ENCODE peak calls at places on chromosomes 7 and 10, in ten cellular contexts. O is body of pancreas; G is progenitor cell of endocrine pancreas; M is cardiac fibroblast; F is prostate gland; D is pancreas; R is lung; H is heart left ventricle; S is CD4-positive, alpha-beta T cell; J is AG04450. P is an unnamed sample.

GRCh38 chr7:149707448-149707886 is 65.9 kb downstream of the ZNF467 start:
- DNase-seq in O (no peak), G (no peak), M (peak), F (no peak), D (no peak), R (no peak), H (no peak), S (no peak), J (no peak), P (no peak)

GRCh38 chr7:35498416-35498815 is 196.5 kb downstream of the HERPUD2 start:
- DNase-seq in O (no peak), G (no peak), M (no peak), F (no peak), D (no peak), R (no peak), H (no peak), S (no peak), J (no peak), P (no peak)

GRCh38 chr7:153943428-153944370 is 108.5 kb upstream of the DPP6 start:
- DNase-seq in O (no peak), G (no peak), M (no peak), F (no peak), D (no peak), R (no peak), H (no peak), S (no peak), J (no peak), P (no peak)

GRCh38 chr7:130180571-130180971 is 24.6 kb downstream of the TMEM209 start:
- DNase-seq in O (no peak), G (no peak), M (peak), F (no peak), D (no peak), R (no peak), H (no peak), S (no peak), J (no peak), P (no peak)

GRCh38 chr7:41640487-41640886 is 62.4 kb downstream of the INHBA start:
- DNase-seq in O (no peak), G (no peak), M (no peak), F (no peak), D (no peak), R (no peak), H (no peak), S (no peak), J (no peak), P (no peak)

GRCh38 chr7:138023618-138024333 is 21.9 kb upstream of the CREB3L2 start:
- DNase-seq in O (no peak), G (no peak), M (no peak), F (no peak), D (no peak), R (no peak), H (no peak), S (no peak), J (no peak), P (peak)

GRCh38 chr10:13256627-13257026 is 22.5 kb upstream of the UCMA start:
- DNase-seq in O (no peak), G (no peak), M (no peak), F (no peak), D (no peak), R (no peak), H (no peak), S (no peak), J (no peak), P (no peak)

GRCh38 chr10:7541137-7542087 is 125.4 kb downstream of the ITIH5 start:
- DNase-seq in O (peak), G (peak), M (no peak), F (no peak), D (peak), R (peak), H (peak), S (no peak), J (no peak), P (no peak)

GRCh38 chr10:22447068-22447467 is 101.8 kb downstream of the SPAG6 start:
- DNase-seq in O (no peak), G (no peak), M (no peak), F (no peak), D (no peak), R (no peak), H (no peak), S (no peak), J (no peak), P (no peak)

GRCh38 chr10:13396369-13396768 is 48.3 kb upstream of the SEPHS1 start:
- DNase-seq in O (no peak), G (no peak), M (no peak), F (no peak), D (no peak), R (no peak), H (no peak), S (no peak), J (no peak), P (no peak)

GRCh38 chr7:157658851-157659412 is 322.1 kb downstream of the DNAJB6 start:
- DNase-seq in O (no peak), G (no peak), M (no peak), F (no peak), D (no peak), R (no peak), H (no peak), S (no peak), J (no peak), P (no peak)

GRCh38 chr10:3780766-3781457 is 4.1 kb downstream of the KLF6 start:
- DNase-seq in O (no peak), G (no peak), M (peak), F (no peak), D (no peak), R (no peak), H (no peak), S (no peak), J (no peak), P (no peak)

GRCh38 chr10:13984647-13985155 is 346.0 kb downstream of the FRMD4A start:
- DNase-seq in O (no peak), G (no peak), M (peak), F (no peak), D (no peak), R (no peak), H (no peak), S (no peak), J (peak), P (no peak)

GRCh38 chr7:55107946-55108345 is 89.1 kb downstream of the EGFR start:
- DNase-seq in O (no peak), G (no peak), M (peak), F (no peak), D (no peak), R (no peak), H (no peak), S (no peak), J (no peak), P (no peak)

GRCh38 chr7:16982640-16983103 is 100.9 kb upstream of the AGR3 start:
- DNase-seq in O (peak), G (no peak), M (peak), F (no peak), D (no peak), R (no peak), H (no peak), S (peak), J (no peak), P (no peak)

GRCh38 chr7:158827411-158828342 is 1.6 kb downstream of the ESYT2 start:
- DNase-seq in O (no peak), G (no peak), M (peak), F (no peak), D (no peak), R (no peak), H (no peak), S (peak), J (no peak), P (peak)

GRCh38 chr7:77409739-77410545 is 6.2 kb downstream of the GSAP start:
- DNase-seq in O (peak), G (no peak), M (peak), F (no peak), D (no peak), R (no peak), H (no peak), S (no peak), J (peak), P (no peak)

GRCh38 chr7:95245828-95246227 is 78.5 kb downstream of the PON1 start:
- DNase-seq in O (no peak), G (no peak), M (no peak), F (no peak), D (no peak), R (no peak), H (no peak), S (no peak), J (no peak), P (no peak)

GRCh38 chr10:5125315-5126044 is 31.3 kb downstream of the AKR1C3 start:
- DNase-seq in O (no peak), G (no peak), M (peak), F (no peak), D (no peak), R (no peak), H (no peak), S (no peak), J (no peak), P (no peak)

GRCh38 chr7:22665816-22666375 is 61.1 kb upstream of the IL6 start:
- DNase-seq in O (no peak), G (no peak), M (no peak), F (no peak), D (no peak), R (no peak), H (no peak), S (no peak), J (no peak), P (no peak)

GRCh38 chr7:112575864-112576263 is 95.1 kb downstream of the LSMEM1 start:
- DNase-seq in O (no peak), G (no peak), M (no peak), F (no peak), D (no peak), R (no peak), H (no peak), S (no peak), J (no peak), P (no peak)

GRCh38 chr7:112572669-112573301 is 92.0 kb downstream of the LSMEM1 start:
- DNase-seq in O (peak), G (no peak), M (no peak), F (peak), D (peak), R (no peak), H (no peak), S (no peak), J (no peak), P (no peak)

GRCh38 chr7:112567388-112567787 is 86.6 kb downstream of the LSMEM1 start:
- DNase-seq in O (no peak), G (no peak), M (no peak), F (no peak), D (no peak), R (no peak), H (no peak), S (no peak), J (no peak), P (no peak)

GRCh38 chr7:112573302-112574039 is 92.7 kb downstream of the LSMEM1 start:
- DNase-seq in O (no peak), G (no peak), M (peak), F (no peak), D (no peak), R (no peak), H (no peak), S (no peak), J (no peak), P (no peak)

GRCh38 chr7:112571852-112572607 is 91.2 kb downstream of the LSMEM1 start:
- DNase-seq in O (no peak), G (no peak), M (no peak), F (no peak), D (no peak), R (no peak), H (no peak), S (no peak), J (no peak), P (no peak)
- TF ChIP-seq CTCF in O (peak), G (no peak), M (no peak), F (no peak), D (no peak), R (no peak), H (no peak), S (no peak), J (no peak), P (peak)

GRCh38 chr10:72702868-72703581 is 11.1 kb downstream of the MCU start:
- DNase-seq in O (no peak), G (no peak), M (peak), F (no peak), D (no peak), R (no peak), H (no peak), S (no peak), J (no peak), P (peak)
- TF ChIP-seq CTCF in O (no peak), G (no peak), M (no peak), F (no peak), D (no peak), R (no peak), H (no peak), S (no peak), J (peak), P (no peak)

GRCh38 chr10:78605800-78606350 is 462.9 kb upstream of the ZMIZ1 start:
- DNase-seq in O (no peak), G (no peak), M (peak), F (no peak), D (no peak), R (no peak), H (no peak), S (no peak), J (no peak), P (no peak)
- TF ChIP-seq CTCF in O (no peak), G (no peak), M (peak), F (no peak), D (no peak), R (no peak), H (no peak), S (no peak), J (no peak), P (no peak)

DNA sequence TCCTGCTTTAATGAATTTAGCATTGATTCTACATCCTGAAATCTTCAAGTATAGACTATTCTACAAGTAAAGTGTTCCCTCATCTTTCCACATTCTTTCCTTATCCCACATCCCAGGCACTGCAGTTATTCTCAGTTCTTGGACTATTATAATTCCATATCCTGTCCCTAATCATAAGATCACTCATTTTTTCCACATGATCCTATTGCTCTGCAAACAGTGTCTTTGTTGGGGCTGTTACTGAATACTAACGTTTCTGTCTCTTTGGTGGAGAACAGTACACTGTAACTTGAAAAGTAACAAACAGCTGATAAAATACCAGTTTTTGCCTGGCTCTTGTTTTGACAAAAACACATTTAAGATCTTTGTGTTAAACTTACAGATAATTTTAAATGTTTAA is 769.9 kb downstream of the MAGI2 start:
- DNase-seq in O (no peak), G (no peak), M (no peak), F (no peak), D (no peak), R (no peak), H (no peak), S (no peak), J (no peak), P (no peak)
- TF ChIP-seq CTCF in O (no peak), G (no peak), M (no peak), F (no peak), D (no peak), R (no peak), H (no peak), S (no peak), J (no peak), P (no peak)

GRCh38 chr7:7565018-7565680 is 1.5 kb upstream of the MIOS start:
- DNase-seq in O (no peak), G (no peak), M (no peak), F (no peak), D (no peak), R (no peak), H (no peak), S (no peak), J (no peak), P (no peak)

GRCh38 chr7:7563269-7563668 is 3.4 kb upstream of the MIOS start:
- DNase-seq in O (no peak), G (no peak), M (no peak), F (peak), D (no peak), R (no peak), H (no peak), S (no peak), J (no peak), P (no peak)

GRCh38 chr7:7564323-7564780 is 2.3 kb upstream of the MIOS start:
- DNase-seq in O (no peak), G (no peak), M (peak), F (no peak), D (no peak), R (no peak), H (no peak), S (no peak), J (peak), P (no peak)

GRCh38 chr7:7563813-7564212 is 2.9 kb upstream of the MIOS start:
- DNase-seq in O (no peak), G (no peak), M (no peak), F (no peak), D (no peak), R (no peak), H (no peak), S (no peak), J (no peak), P (no peak)

DNA sequence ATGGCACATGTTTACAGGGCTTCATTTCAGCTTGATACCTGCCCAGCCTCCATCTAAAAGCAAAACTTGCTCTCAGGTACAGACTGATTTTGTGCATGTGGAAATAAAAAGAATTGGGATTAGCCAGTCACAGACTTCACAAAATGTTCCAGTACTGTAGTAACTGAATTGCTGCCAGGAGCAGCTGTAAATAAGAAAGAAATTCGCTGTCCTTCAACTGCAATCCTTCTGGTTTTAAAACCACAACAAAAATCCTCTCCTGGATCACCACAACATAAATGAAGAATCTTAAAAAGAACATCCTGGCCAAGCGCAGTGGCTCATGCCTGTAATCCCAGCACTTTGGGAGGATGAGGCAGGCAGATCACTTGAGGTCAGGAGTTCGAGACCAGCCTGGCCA is 3.9 kb upstream of the MIOS start:
- DNase-seq in O (no peak), G (no peak), M (peak), F (peak), D (no peak), R (no peak), H (no peak), S (no peak), J (no peak), P (no peak)
- TF ChIP-seq CTCF in O (no peak), G (no peak), M (no peak), F (no peak), D (no peak), R (no peak), H (no peak), S (no peak), J (no peak), P (no peak)

DNA sequence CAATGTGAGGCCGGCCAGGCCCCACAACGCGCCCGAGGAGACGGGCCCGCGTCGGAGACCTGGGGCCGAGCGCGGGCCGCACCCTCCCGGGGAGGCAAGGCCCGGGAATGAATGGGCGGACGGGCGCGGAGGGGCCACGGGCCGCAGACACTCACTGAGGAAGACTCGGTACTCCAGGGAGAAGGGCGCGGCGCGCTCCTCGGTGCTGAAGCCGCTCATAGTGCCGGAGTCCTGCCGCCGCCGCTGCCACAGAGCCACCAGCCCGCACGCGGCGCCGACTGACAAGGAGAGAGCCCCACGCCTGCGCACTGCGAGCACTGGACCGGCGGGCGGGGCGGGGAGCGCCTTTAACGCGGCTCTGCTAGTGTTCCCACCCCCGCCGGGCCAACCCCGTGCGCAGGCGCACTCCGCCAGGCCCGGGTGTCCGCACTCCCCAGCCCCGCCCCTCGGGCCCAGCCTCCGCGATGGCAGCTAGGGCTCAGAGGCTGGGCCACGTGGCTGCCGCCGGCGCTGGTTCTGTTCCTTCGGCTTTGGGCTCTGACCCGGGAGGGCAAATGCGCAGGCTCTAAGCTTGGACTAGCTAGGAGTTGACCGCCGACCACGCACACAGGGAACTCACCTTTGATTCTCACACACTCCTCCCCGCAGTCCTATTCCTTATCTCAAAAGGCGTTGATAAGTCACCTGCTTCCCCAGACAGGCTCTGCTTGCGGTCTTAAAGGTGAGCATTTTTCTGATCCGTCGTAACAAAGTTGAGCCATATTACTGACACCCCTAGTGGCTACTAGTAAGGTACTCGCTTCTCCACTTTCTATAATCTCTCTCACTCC is at the start of gene PPA1:
- DNase-seq in O (peak), G (peak), M (peak), F (peak), D (peak), R (peak), H (peak), S (peak), J (peak), P (peak)
- TF ChIP-seq CTCF in O (peak), G (peak), M (peak), F (peak), D (no peak), R (no peak), H (no peak), S (peak), J (peak), P (no peak)

GRCh38 chr10:87538092-87538795 is 33.6 kb downstream of the MINPP1 start:
- DNase-seq in O (no peak), G (no peak), M (no peak), F (no peak), D (no peak), R (no peak), H (no peak), S (no peak), J (no peak), P (no peak)
- TF ChIP-seq CTCF in O (no peak), G (no peak), M (no peak), F (no peak), D (no peak), R (no peak), H (no peak), S (no peak), J (no peak), P (no peak)

DNA sequence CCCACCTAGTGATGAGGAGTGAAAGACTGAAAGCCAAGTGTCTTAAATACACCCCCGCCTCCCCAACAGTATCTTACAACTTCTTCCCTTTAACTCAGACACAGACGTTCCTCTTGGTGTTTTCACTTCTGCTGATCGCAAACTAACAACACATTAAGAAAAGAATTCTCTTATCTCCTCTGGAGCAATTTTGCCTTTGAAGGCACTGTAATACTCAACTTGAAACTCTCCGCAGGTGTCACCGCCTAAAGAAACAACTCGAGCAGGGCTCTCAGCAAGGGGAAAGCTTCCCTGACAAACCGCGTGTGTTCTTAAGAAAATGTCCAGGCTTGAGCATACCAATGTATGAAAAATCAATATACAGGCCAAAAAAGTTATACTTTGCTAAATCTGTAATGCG is 445 bp downstream of the SEMA3C start:
- DNase-seq in O (no peak), G (no peak), M (peak), F (peak), D (no peak), R (no peak), H (no peak), S (no peak), J (no peak), P (peak)
- TF ChIP-seq CTCF in O (no peak), G (no peak), M (no peak), F (no peak), D (no peak), R (no peak), H (no peak), S (no peak), J (no peak), P (no peak)

DNA sequence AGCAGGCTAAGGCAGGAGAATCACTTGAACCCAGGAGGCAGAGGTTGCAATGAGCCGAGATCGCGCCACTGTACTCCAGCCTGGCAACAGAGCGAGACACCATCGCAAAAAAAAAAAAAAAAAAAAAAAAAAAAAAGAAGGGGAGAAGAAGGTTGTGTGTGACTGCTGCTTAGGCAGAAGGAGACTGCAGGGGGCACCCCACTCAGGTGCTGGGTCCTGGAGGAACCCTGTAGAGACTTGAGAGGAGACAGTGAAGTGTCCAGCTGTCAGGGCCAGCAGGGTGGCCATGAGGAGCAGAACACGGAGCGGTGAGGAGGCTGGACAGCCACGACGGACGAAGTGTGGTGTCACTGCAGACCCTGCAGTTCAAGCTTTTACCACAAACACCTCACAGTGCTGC is 99.0 kb upstream of the NMT2 start:
- DNase-seq in O (no peak), G (no peak), M (no peak), F (no peak), D (no peak), R (no peak), H (no peak), S (no peak), J (no peak), P (no peak)
- TF ChIP-seq CTCF in O (no peak), G (no peak), M (peak), F (no peak), D (no peak), R (no peak), H (no peak), S (no peak), J (peak), P (peak)